ENCODE peak calls at places on chromosomes 2 and 18, in four cellular contexts. One of them, this sample, is unnamed.

GRCh38 chr18:46071894-46072867 is at the start of gene PSTPIP2:
- DNase-seq in HepG2: no peak
- DNase-seq in HEK293T: peak; percentile 58
- DNase-seq in K562: peak; percentile 72
- DNase-seq in this sample: no peak

GRCh38 chr2:75582840-75583239 is 22.1 kb upstream of the EVA1A start:
- DNase-seq in HepG2: peak; percentile 49
- DNase-seq in HEK293T: no peak
- DNase-seq in K562: no peak
- DNase-seq in this sample: no peak

GRCh38 chr2:14427982-14428567 is 204.4 kb upstream of the LRATD1 start:
- DNase-seq in HepG2: no peak
- DNase-seq in HEK293T: no peak
- DNase-seq in K562: no peak
- DNase-seq in this sample: no peak

GRCh38 chr2:33476100-33476792 is at the start of gene RASGRP3:
- DNase-seq in HepG2: peak; percentile 44
- DNase-seq in HEK293T: peak; percentile 54
- DNase-seq in K562: peak; percentile 45
- DNase-seq in this sample: no peak

GRCh38 chr2:20049631-20050030 is 1.8 kb downstream of the LAPTM4A start:
- DNase-seq in HepG2: no peak
- DNase-seq in HEK293T: no peak
- DNase-seq in K562: no peak
- DNase-seq in this sample: no peak

GRCh38 chr18:79466591-79466990 is 70.9 kb downstream of the NFATC1 start:
- DNase-seq in HepG2: no peak
- DNase-seq in HEK293T: no peak
- DNase-seq in K562: no peak
- DNase-seq in this sample: no peak

GRCh38 chr2:170986566-170987258 is 57.7 kb downstream of the GORASP2 start:
- DNase-seq in HepG2: no peak
- DNase-seq in HEK293T: no peak
- DNase-seq in K562: no peak
- DNase-seq in this sample: no peak

GRCh38 chr2:220708366-220708765 is 863.7 kb downstream of the EPHA4 start:
- DNase-seq in HepG2: no peak
- DNase-seq in HEK293T: no peak
- DNase-seq in K562: no peak
- DNase-seq in this sample: no peak

GRCh38 chr2:25310965-25311865 is 30.5 kb downstream of the DNMT3A start:
- DNase-seq in HepG2: peak; percentile 32
- DNase-seq in HEK293T: no peak
- DNase-seq in K562: no peak
- DNase-seq in this sample: no peak

GRCh38 chr2:26469955-26470354 is 8.0 kb downstream of the OTOF start:
- DNase-seq in HepG2: no peak
- DNase-seq in HEK293T: no peak
- DNase-seq in K562: no peak
- DNase-seq in this sample: no peak

GRCh38 chr2:8737571-8738175 is 55.8 kb downstream of the ID2 start:
- DNase-seq in HepG2: no peak
- DNase-seq in HEK293T: no peak
- DNase-seq in K562: no peak
- DNase-seq in this sample: no peak

GRCh38 chr18:27954226-27954625 is 222.7 kb downstream of the CDH2 start:
- DNase-seq in HepG2: no peak
- DNase-seq in HEK293T: no peak
- DNase-seq in K562: no peak
- DNase-seq in this sample: no peak

GRCh38 chr2:73283545-73284295 is 558 bp downstream of the FBXO41 start:
- DNase-seq in HepG2: no peak
- DNase-seq in HEK293T: peak; percentile 30
- DNase-seq in K562: peak; percentile 11
- DNase-seq in this sample: no peak

GRCh38 chr2:157746234-157746950 is 117.7 kb upstream of the ACVR1C start:
- DNase-seq in HepG2: no peak
- DNase-seq in HEK293T: no peak
- DNase-seq in K562: no peak
- DNase-seq in this sample: no peak

GRCh38 chr2:157747280-157747679 is 118.6 kb upstream of the ACVR1C start:
- DNase-seq in HepG2: no peak
- DNase-seq in HEK293T: no peak
- DNase-seq in K562: no peak
- DNase-seq in this sample: no peak

GRCh38 chr2:157748371-157749132 is 119.9 kb upstream of the ACVR1C start:
- DNase-seq in HepG2: no peak
- DNase-seq in HEK293T: no peak
- DNase-seq in K562: no peak
- DNase-seq in this sample: no peak

GRCh38 chr2:157749684-157750083 is 121.0 kb upstream of the ACVR1C start:
- DNase-seq in HepG2: no peak
- DNase-seq in HEK293T: no peak
- DNase-seq in K562: no peak
- DNase-seq in this sample: no peak

DNA sequence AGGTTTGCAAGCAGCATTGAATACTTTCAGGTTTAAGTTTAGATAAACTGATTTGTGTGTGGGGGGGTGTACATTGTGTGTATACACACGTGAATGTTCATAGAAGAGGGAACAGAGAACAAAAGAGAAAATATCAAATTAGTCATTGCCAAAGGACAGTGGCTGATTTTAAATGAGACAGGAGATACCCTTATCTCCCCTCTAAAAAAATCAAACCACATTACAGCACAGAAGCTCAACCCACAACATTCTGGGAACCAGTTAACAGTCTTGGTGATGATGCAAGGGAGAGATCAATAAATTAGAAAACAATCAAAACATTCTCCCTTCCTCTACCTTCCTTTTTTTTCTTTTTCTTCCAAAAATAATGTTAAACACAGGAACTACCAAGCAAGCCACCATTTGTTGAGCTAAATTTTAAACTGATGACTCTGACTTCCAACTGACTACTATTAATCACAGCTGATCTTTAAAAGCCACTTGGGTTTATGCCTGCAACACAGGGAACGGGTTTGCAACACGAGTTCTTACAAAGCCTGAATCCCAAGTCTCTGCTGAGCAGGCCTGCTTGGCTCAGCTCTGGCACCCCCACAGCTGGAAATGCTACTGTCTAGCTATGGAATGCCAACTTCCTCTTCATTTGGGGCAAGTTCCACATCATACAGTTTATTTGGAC is 119.2 kb upstream of the ACVR1C start:
- DNase-seq in HepG2: no peak
- DNase-seq in HEK293T: no peak
- DNase-seq in K562: no peak
- DNase-seq in this sample: peak; percentile 28
- TF ChIP-seq TARDBP in HepG2: no peak
- TF ChIP-seq TARDBP in HEK293T: no peak
- TF ChIP-seq TARDBP in K562: no peak
- TF ChIP-seq TARDBP in this sample: no peak

GRCh38 chr2:198053776-198054175 is 249.4 kb downstream of the PLCL1 start:
- DNase-seq in HepG2: no peak
- DNase-seq in HEK293T: no peak
- DNase-seq in K562: no peak
- DNase-seq in this sample: no peak

GRCh38 chr2:198055726-198056125 is 251.3 kb downstream of the PLCL1 start:
- DNase-seq in HepG2: no peak
- DNase-seq in HEK293T: no peak
- DNase-seq in K562: no peak
- DNase-seq in this sample: no peak

GRCh38 chr2:198053173-198053572 is 248.8 kb downstream of the PLCL1 start:
- DNase-seq in HepG2: no peak
- DNase-seq in HEK293T: no peak
- DNase-seq in K562: no peak
- DNase-seq in this sample: no peak

GRCh38 chr2:198052741-198053140 is 248.3 kb downstream of the PLCL1 start:
- DNase-seq in HepG2: no peak
- DNase-seq in HEK293T: no peak
- DNase-seq in K562: no peak
- DNase-seq in this sample: no peak

GRCh38 chr2:198054299-198054698 is 249.9 kb downstream of the PLCL1 start:
- DNase-seq in HepG2: peak; percentile 10
- DNase-seq in HEK293T: peak; percentile 40
- DNase-seq in K562: peak; percentile 72
- DNase-seq in this sample: no peak
- TF ChIP-seq TARDBP in HepG2: no peak
- TF ChIP-seq TARDBP in HEK293T: no peak
- TF ChIP-seq TARDBP in K562: no peak
- TF ChIP-seq TARDBP in this sample: no peak

DNA sequence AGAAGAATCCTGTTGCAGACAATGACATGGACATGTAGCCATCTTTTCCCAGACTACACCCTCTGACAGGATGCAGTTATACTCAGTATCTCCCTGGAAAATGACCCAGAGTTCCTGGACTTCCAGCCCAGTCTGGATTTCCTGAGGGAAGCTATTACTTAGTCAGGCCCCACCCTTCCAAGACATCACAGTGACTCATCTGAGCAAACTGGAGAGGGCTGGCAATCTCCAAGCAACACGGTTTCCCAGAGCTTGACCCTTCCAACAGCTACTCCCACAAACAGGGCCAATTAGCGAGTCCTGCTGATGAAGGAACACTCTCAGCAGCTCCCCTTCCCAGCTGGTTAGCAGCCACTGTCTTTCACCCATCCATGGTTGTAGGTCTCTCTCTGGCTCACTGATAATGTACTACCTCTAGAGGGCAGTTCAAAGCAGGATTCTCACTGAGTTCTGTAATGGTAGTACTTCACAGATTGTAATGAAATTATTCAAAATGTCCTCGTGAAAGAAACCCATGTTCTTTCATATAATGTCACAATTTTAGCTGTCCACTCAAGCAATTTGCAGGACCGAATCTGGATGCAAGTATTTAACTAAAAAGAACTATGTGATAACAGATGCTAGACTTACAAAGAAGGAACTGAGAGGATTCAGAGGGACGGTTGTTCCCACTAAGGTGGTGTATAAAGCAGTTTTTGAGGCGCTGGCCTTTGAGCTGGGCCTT is 110.2 kb downstream of the MDH1 start:
- DNase-seq in HepG2: peak; percentile 72
- DNase-seq in HEK293T: peak; percentile 54
- DNase-seq in K562: peak; percentile 47
- DNase-seq in this sample: no peak
- TF ChIP-seq TARDBP in HepG2: no peak
- TF ChIP-seq TARDBP in HEK293T: no peak
- TF ChIP-seq TARDBP in K562: no peak
- TF ChIP-seq TARDBP in this sample: no peak

DNA sequence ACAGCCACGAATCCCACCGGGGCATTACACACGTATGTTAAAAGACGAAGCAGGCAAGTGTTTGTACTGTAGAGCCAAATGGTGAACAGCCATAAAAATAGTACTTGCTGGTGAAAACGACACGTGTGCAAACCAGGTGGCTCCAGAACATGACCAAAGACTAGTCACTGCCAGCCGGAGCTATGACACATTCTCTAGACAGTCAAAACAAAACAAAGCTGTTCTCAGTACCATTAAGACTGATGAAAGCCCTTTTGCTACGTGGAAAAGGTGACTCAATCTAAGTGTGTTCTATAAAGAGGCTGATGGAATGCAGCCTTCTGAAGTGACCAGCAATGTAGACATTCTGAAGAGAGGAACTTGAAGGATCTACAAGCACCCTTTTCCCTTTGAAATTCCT is 367.7 kb upstream of the NETO1 start:
- DNase-seq in HepG2: peak; percentile 2
- DNase-seq in HEK293T: no peak
- DNase-seq in K562: no peak
- DNase-seq in this sample: peak; percentile 11
- TF ChIP-seq TARDBP in HepG2: no peak
- TF ChIP-seq TARDBP in HEK293T: no peak
- TF ChIP-seq TARDBP in K562: no peak
- TF ChIP-seq TARDBP in this sample: no peak

DNA sequence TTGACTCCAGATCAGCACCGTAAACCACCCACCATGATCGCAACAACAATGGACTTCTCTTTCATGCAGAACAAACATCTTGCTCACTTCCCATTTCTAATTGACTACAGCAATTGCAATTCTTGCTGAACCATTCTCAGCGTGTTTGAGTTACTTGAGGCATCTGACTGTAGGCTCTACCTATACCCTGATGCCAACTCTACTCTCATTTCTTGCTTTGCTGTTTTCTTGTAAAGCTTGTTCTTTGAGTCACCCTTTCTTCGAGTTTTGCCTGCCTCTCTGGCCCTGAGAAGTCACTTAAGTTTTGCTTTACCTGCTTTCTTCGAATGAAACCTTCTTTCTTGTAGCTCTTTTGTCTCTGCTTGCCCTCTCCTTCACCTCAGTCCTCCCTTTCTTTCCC is 160.5 kb upstream of the RND3 start:
- DNase-seq in HepG2: no peak
- DNase-seq in HEK293T: no peak
- DNase-seq in K562: no peak
- DNase-seq in this sample: no peak
- TF ChIP-seq TARDBP in HepG2: no peak
- TF ChIP-seq TARDBP in HEK293T: no peak
- TF ChIP-seq TARDBP in K562: no peak
- TF ChIP-seq TARDBP in this sample: no peak

GRCh38 chr2:154462634-154463033 is 235.9 kb upstream of the KCNJ3 start:
- DNase-seq in HepG2: peak; percentile 63
- DNase-seq in HEK293T: no peak
- DNase-seq in K562: no peak
- DNase-seq in this sample: no peak
- TF ChIP-seq TARDBP in HepG2: peak; percentile 32
- TF ChIP-seq TARDBP in HEK293T: no peak
- TF ChIP-seq TARDBP in K562: no peak
- TF ChIP-seq TARDBP in this sample: no peak

GRCh38 chr2:40746150-40746549 is 294.3 kb upstream of the SLC8A1 start:
- DNase-seq in HepG2: peak; percentile 52
- DNase-seq in HEK293T: no peak
- DNase-seq in K562: no peak
- DNase-seq in this sample: no peak
- TF ChIP-seq TARDBP in HepG2: no peak
- TF ChIP-seq TARDBP in HEK293T: no peak
- TF ChIP-seq TARDBP in K562: no peak
- TF ChIP-seq TARDBP in this sample: no peak

GRCh38 chr2:207055254-207055653 is 110.5 kb downstream of the KLF7 start:
- DNase-seq in HepG2: no peak
- DNase-seq in HEK293T: no peak
- DNase-seq in K562: no peak
- DNase-seq in this sample: no peak

GRCh38 chr2:207051345-207051959 is 112.1 kb downstream of the CPO start:
- DNase-seq in HepG2: no peak
- DNase-seq in HEK293T: no peak
- DNase-seq in K562: no peak
- DNase-seq in this sample: no peak

GRCh38 chr2:207049122-207049521 is 109.8 kb downstream of the CPO start:
- DNase-seq in HepG2: no peak
- DNase-seq in HEK293T: no peak
- DNase-seq in K562: no peak
- DNase-seq in this sample: no peak

GRCh38 chr2:207054521-207054920 is 111.2 kb downstream of the KLF7 start:
- DNase-seq in HepG2: no peak
- DNase-seq in HEK293T: no peak
- DNase-seq in K562: no peak
- DNase-seq in this sample: no peak
- TF ChIP-seq TARDBP in HepG2: no peak
- TF ChIP-seq TARDBP in HEK293T: no peak
- TF ChIP-seq TARDBP in K562: no peak
- TF ChIP-seq TARDBP in this sample: no peak